ENCODE peak calls at places on chromosome 4, in seven cellular contexts. P, S, E, X, Q, C and K are unnamed samples.

GRCh38 chr4:19329631-19330030 is 922.1 kb upstream of the SLIT2 start:
- DNase-seq in X (no peak), S (no peak), P (peak), E (no peak), Q (no peak), C (no peak), K (no peak)

GRCh38 chr4:155532373-155532772 is 134.3 kb upstream of the GUCY1A1 start:
- DNase-seq in P (no peak), Q (no peak), X (peak), S (no peak), C (no peak), E (no peak), K (no peak)

GRCh38 chr4:107564326-107564725 is 155.7 kb downstream of the PAPSS1 start:
- DNase-seq in X (no peak), S (no peak), E (no peak), Q (no peak), P (peak), C (no peak), K (no peak)

GRCh38 chr4:153114771-153115321 is 89.4 kb upstream of the TRIM2 start:
- DNase-seq in C (peak), S (peak), E (no peak), Q (no peak), P (peak), X (no peak), K (no peak)

GRCh38 chr4:68369474-68369805 is 19.6 kb upstream of the YTHDC1 start:
- DNase-seq in S (no peak), C (no peak), E (no peak), X (no peak), Q (no peak), P (no peak), K (no peak)

GRCh38 chr4:122710434-122711308 is 21.8 kb upstream of the BBS12 start:
- DNase-seq in C (peak), Q (no peak), E (no peak), S (peak), P (peak), X (peak), K (no peak)

GRCh38 chr4:52550186-52550585 is 108.9 kb downstream of the USP46 start:
- DNase-seq in P (peak), S (no peak), C (no peak), Q (no peak), X (no peak), E (no peak), K (no peak)

GRCh38 chr4:8745036-8745827 is 126.4 kb downstream of the HMX1 start:
- DNase-seq in Q (peak), E (no peak), X (no peak), S (no peak), P (no peak), C (no peak), K (no peak)

GRCh38 chr4:39363773-39364393 is 2.3 kb downstream of the RFC1 start:
- DNase-seq in Q (no peak), E (no peak), P (no peak), C (no peak), X (no peak), S (no peak), K (no peak)

GRCh38 chr4:132195181-132195580 is 953.9 kb upstream of the PCDH10 start:
- DNase-seq in S (no peak), X (no peak), C (no peak), Q (no peak), P (peak), E (no peak), K (no peak)

GRCh38 chr4:123244233-123244632 is 152.4 kb upstream of the SPRY1 start:
- DNase-seq in P (peak), E (no peak), S (no peak), Q (peak), X (peak), C (no peak), K (no peak)

GRCh38 chr4:183888564-183888963 is 16.5 kb upstream of the STOX2 start:
- DNase-seq in C (no peak), S (no peak), X (no peak), E (no peak), P (no peak), Q (no peak), K (no peak)

GRCh38 chr4:185305979-185306442 is 89.7 kb downstream of the LRP2BP start:
- DNase-seq in C (no peak), P (peak), Q (no peak), X (peak), E (no peak), S (no peak), K (no peak)

GRCh38 chr4:140186651-140187315 is 32.8 kb upstream of the MAML3 start:
- DNase-seq in Q (no peak), P (peak), E (no peak), S (no peak), X (peak), C (no peak), K (no peak)

GRCh38 chr4:40843696-40844095 is 93.9 kb downstream of the NSUN7 start:
- DNase-seq in C (peak), Q (no peak), X (no peak), P (no peak), E (no peak), S (peak), K (no peak)

GRCh38 chr4:69617083-69617694 is 22.3 kb downstream of the UGT2A2 start:
- DNase-seq in E (no peak), X (peak), P (peak), S (peak), Q (no peak), C (no peak), K (no peak)